ENCODE peak calls at places on chromosomes 13 and 19, in seven cellular contexts. M is COR-L47; W is NCI-H1417; D is epithelial cell of proximal tubule; Q is stimulated activated CD4-positive, alpha-beta T cell treated with anti-CD3 and anti-CD28 coated beads, Interleukin-12 subunit alpha, Interleukin-12 subunit beta, amount 100 ng/mL, for 4 hours; B is activated T-helper 1 cell treated with anti-CD3 and anti-CD28 coated beads, Interleukin-12 subunit alpha, Interleukin-12 subunit beta, Interleukin-2, Interleukin-4 antibody, amounts not matched to agents 30 ng/mL and 10 ng/mL and 1 ng/mL, durations not matched to agents 14 hours and 24 hours and 36 hours; L is naive thymus-derived CD4-positive, alpha-beta T cell. I is an unnamed sample.
A peak's percentile ranks its signal among the peaks of the same experiment; 100 is the strongest.

GRCh38 chr19:5547881-5548280 is 19.9 kb downstream of the TINCR start:
- DNase-seq in Q (no peak), W (no peak), B (no peak), M (no peak), L (no peak), D (no peak), I (peak; percentile 32)

GRCh38 chr13:46571189-46571901 is 18.4 kb downstream of the LRCH1 start:
- DNase-seq in D (no peak), L (no peak), Q (no peak), M (no peak), B (no peak), W (peak; percentile 77), I (no peak)

GRCh38 chr19:38441660-38442348 is 8.3 kb downstream of the RYR1 start:
- DNase-seq in W (no peak), Q (no peak), L (no peak), B (no peak), D (no peak), M (no peak), I (peak; percentile 33)

GRCh38 chr19:10662384-10663251 is 8.5 kb downstream of the ILF3 start:
- DNase-seq in W (no peak), B (no peak), D (no peak), M (no peak), L (no peak), Q (no peak), I (no peak)

GRCh38 chr19:50501568-50502475 is 9.2 kb downstream of the JOSD2 start:
- DNase-seq in Q (no peak), D (no peak), L (no peak), B (no peak), M (no peak), W (no peak), I (no peak)

GRCh38 chr13:30806784-30807183 is 71.4 kb downstream of the ALOX5AP start:
- DNase-seq in W (no peak), M (no peak), Q (no peak), B (no peak), D (no peak), L (no peak), I (no peak)

GRCh38 chr19:737591-738093 is 13.3 kb upstream of the MISP start:
- DNase-seq in L (peak; percentile 63), D (no peak), B (peak; percentile 26), W (no peak), Q (peak; percentile 59), M (peak; percentile 24), I (peak; percentile 72)

GRCh38 chr19:2081873-2082810 is 14.0 kb downstream of the MOB3A start:
- DNase-seq in B (peak; percentile 53), M (no peak), W (no peak), D (no peak), Q (no peak), L (no peak), I (no peak)

GRCh38 chr19:43618921-43619261 is 538 bp downstream of the ZNF428 start:
- DNase-seq in W (peak; percentile 73), B (no peak), M (peak; percentile 78), L (no peak), D (no peak), Q (peak; percentile 41), I (peak; percentile 35)

GRCh38 chr19:47523473-47523872 is 8.6 kb upstream of the NAPA start:
- DNase-seq in B (no peak), M (peak; percentile 16), W (no peak), D (no peak), Q (no peak), L (no peak), I (no peak)

GRCh38 chr19:9644472-9644871 is 23.4 kb upstream of the ZNF561 start:
- DNase-seq in W (no peak), Q (no peak), L (no peak), D (no peak), M (no peak), B (no peak), I (no peak)

GRCh38 chr13:106423530-106423929 is 111.9 kb downstream of the EFNB2 start:
- DNase-seq in B (no peak), Q (no peak), W (no peak), D (no peak), L (no peak), M (no peak), I (no peak)

GRCh38 chr19:39098365-39099269 is 14.4 kb downstream of the ACP7 start:
- DNase-seq in L (no peak), Q (no peak), M (no peak), D (no peak), W (no peak), B (no peak), I (no peak)

GRCh38 chr19:49676136-49676689 is 858 bp upstream of the PRMT1 start:
- DNase-seq in Q (no peak), B (no peak), W (peak; percentile 96), L (no peak), M (peak; percentile 86), D (peak; percentile 93), I (peak; percentile 68)

GRCh38 chr19:19269952-19270694 is 3.0 kb downstream of the TM6SF2 start:
- DNase-seq in M (no peak), Q (no peak), D (no peak), W (no peak), B (no peak), L (no peak), I (peak; percentile 1)

GRCh38 chr19:56177564-56178243 is 1.9 kb downstream of the GALP start:
- DNase-seq in B (no peak), D (no peak), M (no peak), W (no peak), L (no peak), Q (no peak), I (no peak)

GRCh38 chr13:77150651-77151050 is 123.7 kb upstream of the FBXL3 start:
- DNase-seq in L (no peak), W (no peak), Q (no peak), M (no peak), B (no peak), D (no peak), I (no peak)

GRCh38 chr13:26831336-26831908 is 70.8 kb upstream of the GPR12 start:
- DNase-seq in Q (no peak), D (no peak), M (peak; percentile 30), B (no peak), L (no peak), W (no peak), I (no peak)

GRCh38 chr19:13099073-13099999 is 3.3 kb downstream of the LYL1 start:
- DNase-seq in W (no peak), B (peak; percentile 76), D (no peak), L (peak; percentile 76), Q (peak; percentile 70), M (peak; percentile 47), I (peak; percentile 61)

GRCh38 chr13:113364933-113365371 is 1.0 kb upstream of the GRTP1 start:
- DNase-seq in Q (no peak), W (no peak), M (no peak), L (no peak), D (no peak), B (no peak), I (no peak)

GRCh38 chr13:28826368-28826767 is 6.2 kb downstream of the MTUS2 start:
- DNase-seq in L (no peak), D (no peak), B (no peak), M (no peak), Q (no peak), W (no peak), I (no peak)

GRCh38 chr13:95641961-95642621 is 2.4 kb downstream of the DZIP1 start:
- DNase-seq in W (peak; percentile 14), Q (no peak), L (no peak), M (no peak), B (no peak), D (no peak), I (peak; percentile 73)

GRCh38 chr19:1675633-1676350 is 23.4 kb upstream of the TCF3 start:
- DNase-seq in M (no peak), D (no peak), W (no peak), L (no peak), B (no peak), Q (no peak), I (no peak)

GRCh38 chr13:48641404-48641803 is 12.3 kb upstream of the CYSLTR2 start:
- DNase-seq in L (no peak), W (no peak), M (no peak), Q (no peak), B (no peak), D (no peak), I (no peak)

GRCh38 chr19:17234911-17235617 is 9.0 kb downstream of the OCEL1 start:
- DNase-seq in B (peak; percentile 60), W (peak; percentile 32), Q (peak; percentile 62), D (no peak), L (peak; percentile 76), M (peak; percentile 43), I (peak; percentile 42)

GRCh38 chr19:33777351-33777750 is 19.3 kb upstream of the KCTD15 start:
- DNase-seq in W (no peak), L (no peak), M (no peak), Q (no peak), B (no peak), D (no peak), I (no peak)

GRCh38 chr19:17618919-17619318 is 63.5 kb downstream of the COLGALT1 start:
- DNase-seq in B (no peak), W (no peak), M (no peak), D (no peak), Q (no peak), L (no peak), I (no peak)

GRCh38 chr13:67377919-67378318 is 147.8 kb upstream of the PCDH9 start:
- DNase-seq in B (no peak), Q (no peak), M (no peak), D (no peak), L (no peak), W (no peak), I (no peak)

GRCh38 chr13:102548811-102549210 is 48.0 kb upstream of the TPP2 start:
- DNase-seq in D (no peak), B (no peak), L (no peak), Q (no peak), W (peak; percentile 35), M (no peak), I (no peak)

GRCh38 chr19:54325194-54325621 is 12.2 kb upstream of the LILRA5 start:
- DNase-seq in B (peak; percentile 27), Q (peak; percentile 33), W (peak; percentile 37), D (no peak), L (peak; percentile 39), M (no peak), I (peak; percentile 53)

GRCh38 chr19:5434970-5435641 is 20.1 kb upstream of the ZNRF4 start:
- DNase-seq in M (no peak), W (no peak), L (no peak), B (no peak), D (no peak), Q (peak; percentile 43), I (no peak)

GRCh38 chr19:19619849-19620210 is 1.3 kb upstream of the PBX4 start:
- DNase-seq in Q (no peak), W (no peak), D (no peak), L (no peak), B (no peak), M (no peak), I (no peak)

GRCh38 chr13:50543767-50544166 is 299.7 kb downstream of the DLEU7 start:
- DNase-seq in Q (no peak), D (no peak), M (no peak), B (no peak), L (no peak), W (peak; percentile 26), I (no peak)

GRCh38 chr19:30621326-30621920 is 249.2 kb downstream of the ZNF536 start:
- DNase-seq in M (no peak), D (no peak), L (no peak), B (no peak), W (no peak), Q (no peak), I (no peak)

GRCh38 chr19:13037161-13037560 is 41.9 kb downstream of the NFIX start:
- DNase-seq in M (no peak), B (no peak), D (no peak), W (no peak), L (no peak), Q (no peak), I (no peak)

GRCh38 chr13:19117913-19118739 is 63.5 kb downstream of the TUBA3C start:
- DNase-seq in L (no peak), B (no peak), Q (no peak), W (no peak), M (no peak), D (no peak), I (no peak)

I was measured in endothelial cell.